ENCODE peak calls at places on chromosomes 1 and 21, in four cellular contexts. P is posterior vena cava, T is left ventricle myocardium superior, X is body of pancreas. S is an unnamed sample.
A peak's percentile ranks its signal among the peaks of the same experiment; 100 is the strongest.

GRCh38 chr1:18999287-18999852 is 42.9 kb upstream of the IFFO2 start:
- DNase-seq in P (no peak), T (no peak), X (peak; percentile 38), S (no peak)

GRCh38 chr21:17650301-17650700 is 37.6 kb upstream of the BTG3 start:
- DNase-seq in P (no peak), T (no peak), X (no peak), S (no peak)

GRCh38 chr1:201290551-201290950 is 7.2 kb downstream of the PKP1 start:
- DNase-seq in P (peak; percentile 55), T (no peak), X (no peak), S (no peak)

GRCh38 chr1:240310226-240310925 is 218.7 kb downstream of the FMN2 start:
- DNase-seq in P (no peak), T (no peak), X (no peak), S (no peak)

GRCh38 chr1:64403331-64403730 is 66.6 kb upstream of the CACHD1 start:
- DNase-seq in P (no peak), T (no peak), X (no peak), S (no peak)

GRCh38 chr1:64986903-64987871 is 20.8 kb upstream of the JAK1 start:
- DNase-seq in P (no peak), T (no peak), X (peak; percentile 41), S (no peak)

GRCh38 chr1:201646623-201647022 is 107.7 kb downstream of the NAV1 start:
- DNase-seq in P (no peak), T (no peak), X (no peak), S (no peak)

GRCh38 chr1:95139039-95139438 is 21.9 kb downstream of the TLCD4 start:
- DNase-seq in P (no peak), T (no peak), X (no peak), S (no peak)

GRCh38 chr1:62436466-62437272 is at the start of gene USP1:
- DNase-seq in P (peak; percentile 99), T (peak; percentile 96), X (peak; percentile 94), S (peak; percentile 94)

GRCh38 chr1:19861034-19861433 is 21.2 kb upstream of the OTUD3 start:
- DNase-seq in P (no peak), T (no peak), X (no peak), S (no peak)

GRCh38 chr1:59173721-59174120 is 123.2 kb upstream of the FGGY start:
- DNase-seq in P (no peak), T (no peak), X (no peak), S (no peak)

GRCh38 chr1:20819818-20820217 is 32.7 kb upstream of the HP1BP3 start:
- DNase-seq in P (no peak), T (no peak), X (no peak), S (no peak)

GRCh38 chr1:29240400-29240837 is 4.1 kb downstream of the PTPRU start:
- DNase-seq in P (peak; percentile 40), T (no peak), X (no peak), S (no peak)

S was measured in heart right ventricle.